ENCODE peak calls at places on chromosomes 13 and 19, in five cellular contexts. One of them, this sample, is unnamed.

GRCh38 chr13:73101608-73102007 is 42.8 kb downstream of the KLF5 start:
- DNase-seq in testis: no peak
- DNase-seq in CD4-positive, alpha-beta T cell: no peak
- DNase-seq in nephron progenitor cell: no peak
- DNase-seq in tibial nerve: no peak
- DNase-seq in this sample: no peak

GRCh38 chr13:33642374-33643065 is 175.4 kb upstream of the RFC3 start:
- DNase-seq in nephron progenitor cell: no peak
- DNase-seq in tibial nerve: peak; percentile 33
- DNase-seq in testis: peak; percentile 68
- DNase-seq in CD4-positive, alpha-beta T cell: no peak
- DNase-seq in this sample: peak; percentile 95

GRCh38 chr19:28217064-28217463 is 995.9 kb downstream of the UQCRFS1 start:
- DNase-seq in tibial nerve: no peak
- DNase-seq in nephron progenitor cell: no peak
- DNase-seq in CD4-positive, alpha-beta T cell: no peak
- DNase-seq in testis: no peak
- DNase-seq in this sample: no peak

GRCh38 chr19:29524912-29525870 is 603 bp upstream of the VSTM2B start:
- DNase-seq in tibial nerve: no peak
- DNase-seq in nephron progenitor cell: peak; percentile 55
- DNase-seq in CD4-positive, alpha-beta T cell: no peak
- DNase-seq in testis: no peak
- DNase-seq in this sample: no peak

GRCh38 chr13:37775871-37776270 is 93.7 kb downstream of the TRPC4 start:
- DNase-seq in tibial nerve: no peak
- DNase-seq in nephron progenitor cell: no peak
- DNase-seq in CD4-positive, alpha-beta T cell: no peak
- DNase-seq in testis: no peak
- DNase-seq in this sample: peak; percentile 56

GRCh38 chr19:871446-872265 is 12.2 kb downstream of the CFD start:
- DNase-seq in nephron progenitor cell: no peak
- DNase-seq in CD4-positive, alpha-beta T cell: no peak
- DNase-seq in tibial nerve: no peak
- DNase-seq in testis: no peak
- DNase-seq in this sample: no peak

GRCh38 chr19:15463865-15464371 is 426 bp downstream of the RASAL3 start:
- DNase-seq in nephron progenitor cell: no peak
- DNase-seq in testis: no peak
- DNase-seq in tibial nerve: no peak
- DNase-seq in CD4-positive, alpha-beta T cell: peak; percentile 75
- DNase-seq in this sample: no peak

GRCh38 chr19:11499890-11500420 is 5.7 kb downstream of the ZNF653 start:
- DNase-seq in CD4-positive, alpha-beta T cell: no peak
- DNase-seq in tibial nerve: no peak
- DNase-seq in testis: no peak
- DNase-seq in nephron progenitor cell: no peak
- DNase-seq in this sample: no peak

GRCh38 chr13:98751397-98752110 is 918 bp downstream of the SLC15A1 start:
- DNase-seq in testis: no peak
- DNase-seq in CD4-positive, alpha-beta T cell: no peak
- DNase-seq in tibial nerve: no peak
- DNase-seq in nephron progenitor cell: peak; percentile 26
- DNase-seq in this sample: peak; percentile 29

GRCh38 chr19:28715157-28715556 is 497.8 kb downstream of the UQCRFS1 start:
- DNase-seq in tibial nerve: no peak
- DNase-seq in CD4-positive, alpha-beta T cell: no peak
- DNase-seq in testis: no peak
- DNase-seq in nephron progenitor cell: no peak
- DNase-seq in this sample: no peak

GRCh38 chr19:40576585-40577451 is at the start of gene SHKBP1:
- DNase-seq in testis: peak; percentile 97
- DNase-seq in CD4-positive, alpha-beta T cell: peak; percentile 90
- DNase-seq in nephron progenitor cell: peak; percentile 94
- DNase-seq in tibial nerve: peak; percentile 89
- DNase-seq in this sample: peak; percentile 97

GRCh38 chr13:45364876-45365557 is 24.0 kb upstream of the TPT1 start:
- DNase-seq in CD4-positive, alpha-beta T cell: no peak
- DNase-seq in testis: no peak
- DNase-seq in nephron progenitor cell: no peak
- DNase-seq in tibial nerve: no peak
- DNase-seq in this sample: no peak

GRCh38 chr19:2015611-2015950 is at the start of gene BTBD2:
- DNase-seq in CD4-positive, alpha-beta T cell: peak; percentile 45
- DNase-seq in tibial nerve: no peak
- DNase-seq in testis: peak; percentile 50
- DNase-seq in nephron progenitor cell: no peak
- DNase-seq in this sample: peak; percentile 88

GRCh38 chr13:113178070-113178895 is 19.8 kb downstream of the PROZ start:
- DNase-seq in CD4-positive, alpha-beta T cell: no peak
- DNase-seq in testis: no peak
- DNase-seq in nephron progenitor cell: no peak
- DNase-seq in tibial nerve: no peak
- DNase-seq in this sample: peak; percentile 97

GRCh38 chr19:38647966-38648788 is 728 bp downstream of the ACTN4 start:
- DNase-seq in CD4-positive, alpha-beta T cell: no peak
- DNase-seq in tibial nerve: no peak
- DNase-seq in nephron progenitor cell: no peak
- DNase-seq in testis: no peak
- DNase-seq in this sample: no peak

GRCh38 chr13:30807392-30807791 is 72.0 kb downstream of the ALOX5AP start:
- DNase-seq in testis: no peak
- DNase-seq in tibial nerve: no peak
- DNase-seq in nephron progenitor cell: no peak
- DNase-seq in CD4-positive, alpha-beta T cell: no peak
- DNase-seq in this sample: no peak

GRCh38 chr19:50465986-50466771 is 10.1 kb upstream of the EMC10 start:
- DNase-seq in nephron progenitor cell: peak; percentile 69
- DNase-seq in tibial nerve: no peak
- DNase-seq in CD4-positive, alpha-beta T cell: no peak
- DNase-seq in testis: no peak
- DNase-seq in this sample: no peak

GRCh38 chr19:46367434-46367833 is 20.5 kb downstream of the PPP5C start:
- DNase-seq in nephron progenitor cell: peak; percentile 63
- DNase-seq in tibial nerve: no peak
- DNase-seq in CD4-positive, alpha-beta T cell: no peak
- DNase-seq in testis: no peak
- DNase-seq in this sample: no peak

DNA sequence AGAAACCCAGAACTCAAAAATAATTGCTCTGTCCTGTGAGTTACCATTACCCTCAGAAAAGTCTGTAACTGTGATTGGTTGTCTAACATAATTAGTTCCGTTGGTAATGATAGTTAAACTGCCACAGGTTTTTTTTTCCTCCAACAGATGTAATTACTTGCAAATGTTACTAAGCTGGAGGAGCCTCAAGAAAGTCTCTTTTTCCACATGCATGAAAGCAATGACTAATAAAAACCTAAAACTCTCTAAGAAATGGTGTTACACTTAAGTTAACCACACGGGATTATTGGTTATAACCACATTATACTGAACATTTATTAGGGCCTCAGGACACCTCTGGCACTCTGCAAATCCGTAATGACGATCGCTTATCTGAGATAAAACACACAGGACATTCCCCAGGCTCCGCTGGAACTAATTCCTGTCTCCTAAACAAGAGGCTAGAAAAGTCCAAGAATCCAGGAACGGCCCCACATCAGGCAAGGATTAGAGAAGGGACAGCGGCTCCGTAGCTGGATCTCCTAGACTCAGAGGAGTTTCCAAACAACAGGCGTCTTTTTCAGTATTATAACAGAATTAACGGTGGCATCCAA is 753 bp downstream of the ZNF235 start:
- DNase-seq in CD4-positive, alpha-beta T cell: no peak
- DNase-seq in testis: peak; percentile 25
- DNase-seq in nephron progenitor cell: peak; percentile 12
- DNase-seq in tibial nerve: no peak
- DNase-seq in this sample: no peak
- TF ChIP-seq CTCF in CD4-positive, alpha-beta T cell: no peak
- TF ChIP-seq CTCF in testis: no peak
- TF ChIP-seq CTCF in nephron progenitor cell: no peak
- TF ChIP-seq CTCF in tibial nerve: no peak
- TF ChIP-seq CTCF in this sample: no peak

DNA sequence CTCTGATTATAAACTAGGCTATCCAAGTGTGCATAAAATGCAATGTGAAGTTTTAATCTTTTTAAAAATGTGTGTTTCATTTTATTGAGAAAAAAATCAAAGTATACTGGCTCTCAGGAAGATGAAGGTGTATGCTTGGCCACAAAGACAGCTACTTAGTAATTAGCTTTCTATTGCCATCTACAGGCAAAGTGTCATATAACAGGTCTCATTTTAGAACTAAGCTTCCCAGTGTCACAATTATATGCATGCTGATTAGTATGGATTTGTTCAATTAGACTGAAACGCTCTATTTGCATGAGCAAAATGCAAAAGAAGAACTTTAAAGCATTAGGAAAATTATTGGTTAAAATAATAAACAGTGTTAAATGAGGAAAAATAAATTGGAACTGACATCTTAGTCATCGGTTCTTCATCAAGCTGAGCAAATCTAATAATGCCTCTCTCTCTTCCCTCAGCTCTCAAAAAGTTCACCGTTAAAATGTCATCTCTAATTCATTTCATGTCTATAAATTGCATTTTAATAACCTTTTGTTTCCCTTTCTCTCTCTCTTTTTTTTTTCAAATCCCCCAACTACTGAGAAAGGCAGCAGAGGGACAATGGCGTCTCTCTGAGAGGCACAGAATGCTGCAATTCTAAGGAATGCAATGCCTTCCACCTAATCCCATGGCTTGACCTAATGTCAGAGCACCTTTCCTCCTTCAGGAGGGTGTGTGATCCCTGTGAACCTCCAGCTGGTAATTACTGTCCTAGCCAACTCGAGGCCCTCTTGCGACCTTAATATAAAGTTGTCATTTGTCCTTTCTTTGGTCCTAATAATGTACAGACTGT is 313.1 kb upstream of the MAB21L1 start:
- DNase-seq in nephron progenitor cell: no peak
- DNase-seq in testis: no peak
- DNase-seq in tibial nerve: no peak
- DNase-seq in CD4-positive, alpha-beta T cell: no peak
- DNase-seq in this sample: peak; percentile 79
- TF ChIP-seq CTCF in nephron progenitor cell: peak; percentile 69
- TF ChIP-seq CTCF in testis: peak; percentile 44
- TF ChIP-seq CTCF in tibial nerve: peak; percentile 54
- TF ChIP-seq CTCF in CD4-positive, alpha-beta T cell: no peak
- TF ChIP-seq CTCF in this sample: peak; percentile 63

GRCh38 chr13:47459512-47459911 is 541.6 kb downstream of the SUCLA2 start:
- DNase-seq in nephron progenitor cell: no peak
- DNase-seq in tibial nerve: no peak
- DNase-seq in testis: peak; percentile 26
- DNase-seq in CD4-positive, alpha-beta T cell: no peak
- DNase-seq in this sample: peak; percentile 68
- TF ChIP-seq CTCF in nephron progenitor cell: no peak
- TF ChIP-seq CTCF in tibial nerve: no peak
- TF ChIP-seq CTCF in testis: no peak
- TF ChIP-seq CTCF in CD4-positive, alpha-beta T cell: no peak
- TF ChIP-seq CTCF in this sample: peak; percentile 59

GRCh38 chr19:42872608-42873007 is 6.9 kb downstream of the PSG1 start:
- DNase-seq in nephron progenitor cell: no peak
- DNase-seq in tibial nerve: no peak
- DNase-seq in testis: no peak
- DNase-seq in CD4-positive, alpha-beta T cell: no peak
- DNase-seq in this sample: peak; percentile 31
- TF ChIP-seq CTCF in nephron progenitor cell: no peak
- TF ChIP-seq CTCF in tibial nerve: no peak
- TF ChIP-seq CTCF in testis: no peak
- TF ChIP-seq CTCF in CD4-positive, alpha-beta T cell: no peak
- TF ChIP-seq CTCF in this sample: peak; percentile 51

This sample was measured in choroid plexus epithelial cell.